ENCODE peak calls at places on chromosomes 5 and 9, in nine cellular contexts. V is LoVo; H is activated naive CD4-positive, alpha-beta T cell treated with anti-CD3 and anti-CD28 coated beads for 36 hours; S is T-helper 1 cell; D is GM19239; R is activated B cell treated with CpG ODN at 0.5 μM for 24 hours; E is AG10803; Y is occipital lobe; O is GM23248. X is an unnamed sample.
A peak's percentile ranks its signal among the peaks of the same experiment; 100 is the strongest.

GRCh38 chr9:134738869-134739659 is 97.5 kb downstream of the COL5A1 start:
- DNase-seq in Y (peak; percentile 68), R (peak; percentile 28), D (peak; percentile 70), V (peak; percentile 35), O (peak; percentile 76), S (no peak), E (peak; percentile 52), H (peak; percentile 41), X (peak; percentile 84)

GRCh38 chr5:119382167-119382566 is 26.3 kb downstream of the TNFAIP8 start:
- DNase-seq in V (no peak), E (no peak), R (no peak), Y (no peak), D (no peak), O (no peak), S (no peak), H (no peak), X (no peak)

GRCh38 chr5:39231705-39232525 is 12.6 kb upstream of the FYB1 start:
- DNase-seq in D (no peak), V (no peak), Y (no peak), H (peak; percentile 72), R (no peak), E (peak; percentile 5), S (no peak), O (peak; percentile 58), X (no peak)

GRCh38 chr9:131709741-131710499 is 30.0 kb downstream of the RAPGEF1 start:
- DNase-seq in H (peak; percentile 38), R (no peak), S (no peak), V (no peak), D (peak; percentile 49), Y (no peak), E (peak; percentile 50), O (peak; percentile 66), X (no peak)

GRCh38 chr9:74770508-74771261 is 117.0 kb downstream of the TRPM6 start:
- DNase-seq in D (peak; percentile 10), V (peak; percentile 50), H (peak; percentile 36), R (peak; percentile 21), E (no peak), S (no peak), O (peak; percentile 41), Y (no peak), X (peak; percentile 70)

GRCh38 chr9:120768247-120768646 is 25.0 kb downstream of the FBXW2 start:
- DNase-seq in H (no peak), S (no peak), D (no peak), O (no peak), V (no peak), Y (no peak), E (no peak), R (no peak), X (no peak)

GRCh38 chr9:93261735-93262523 is 78.0 kb downstream of the WNK2 start:
- DNase-seq in H (no peak), D (no peak), V (no peak), Y (no peak), O (no peak), S (no peak), E (no peak), R (no peak), X (no peak)

GRCh38 chr9:89919171-89919681 is 314.4 kb downstream of the GADD45G start:
- DNase-seq in V (no peak), S (no peak), E (no peak), Y (no peak), R (no peak), H (peak; percentile 73), D (no peak), O (no peak), X (peak; percentile 61)

GRCh38 chr9:125343518-125344284 is 82.1 kb downstream of the GAPVD1 start:
- DNase-seq in O (peak; percentile 61), D (no peak), V (no peak), S (no peak), Y (no peak), H (no peak), E (peak; percentile 27), R (no peak), X (peak; percentile 36)

GRCh38 chr5:128736567-128736966 is 198.5 kb upstream of the FBN2 start:
- DNase-seq in R (no peak), V (peak; percentile 53), D (no peak), Y (peak; percentile 20), S (no peak), O (peak; percentile 15), E (no peak), H (no peak), X (no peak)

GRCh38 chr5:113824307-113824706 is 310.8 kb downstream of the YTHDC2 start:
- DNase-seq in Y (no peak), R (no peak), E (no peak), S (no peak), V (no peak), H (no peak), O (no peak), D (no peak), X (no peak)

GRCh38 chr9:20670395-20670794 is 13.7 kb upstream of the FOCAD start:
- DNase-seq in E (no peak), Y (no peak), V (no peak), D (no peak), O (no peak), R (no peak), S (no peak), H (no peak), X (no peak)

GRCh38 chr9:80117031-80117430 is 545.3 kb downstream of the TLE4 start:
- DNase-seq in V (no peak), H (no peak), E (no peak), S (no peak), Y (no peak), D (no peak), R (no peak), O (no peak), X (no peak)

GRCh38 chr9:134734270-134734669 is 92.7 kb downstream of the COL5A1 start:
- DNase-seq in E (peak; percentile 75), O (peak; percentile 60), H (no peak), R (no peak), Y (no peak), S (no peak), D (no peak), V (peak; percentile 7), X (peak; percentile 54)

GRCh38 chr5:143547342-143547741 is 143.9 kb upstream of the NR3C1 start:
- DNase-seq in R (no peak), V (no peak), O (no peak), D (no peak), Y (no peak), E (no peak), S (no peak), H (no peak), X (no peak)

GRCh38 chr5:141343242-141343952 is at the start of gene PCDHGA3:
- DNase-seq in H (peak; percentile 38), E (peak; percentile 53), O (peak; percentile 83), Y (no peak), V (no peak), D (no peak), S (no peak), R (no peak), X (no peak)

GRCh38 chr5:135880801-135881200 is 14.8 kb downstream of the IL9 start:
- DNase-seq in E (no peak), D (no peak), Y (no peak), R (no peak), S (no peak), V (peak; percentile 59), H (no peak), O (peak; percentile 23), X (no peak)

GRCh38 chr5:40080191-40080590 is 599.5 kb upstream of the PTGER4 start:
- DNase-seq in V (no peak), Y (no peak), H (no peak), D (no peak), E (no peak), S (no peak), R (no peak), O (no peak), X (no peak)

GRCh38 chr9:27540537-27540936 is 10.9 kb upstream of the MOB3B start:
- DNase-seq in R (no peak), Y (no peak), H (no peak), D (no peak), O (no peak), V (no peak), E (peak; percentile 8), S (no peak), X (no peak)

GRCh38 chr9:121596515-121596914 is 54.9 kb upstream of the DAB2IP start:
- DNase-seq in Y (no peak), V (no peak), O (peak; percentile 56), H (no peak), E (peak; percentile 63), S (no peak), D (no peak), R (no peak), X (no peak)

X was measured in upper lobe of left lung.